ENCODE peak calls at places on chromosomes 3 and 15, in four cellular contexts. One of them, this sample, is unnamed.

GRCh38 chr3:59784164-59784563 is 734.3 kb upstream of the CFAP20DC start:
- DNase-seq in WERI-Rb-1: no peak
- DNase-seq in naive thymus-derived CD4-positive, alpha-beta T cell: no peak
- DNase-seq in NCI-H82: no peak
- DNase-seq in this sample: no peak

GRCh38 chr3:65945480-65945879 is 93.2 kb downstream of the MAGI1 start:
- DNase-seq in NCI-H82: no peak
- DNase-seq in naive thymus-derived CD4-positive, alpha-beta T cell: no peak
- DNase-seq in WERI-Rb-1: no peak
- DNase-seq in this sample: peak; percentile 47

GRCh38 chr3:174125267-174125844 is 727.8 kb downstream of the NLGN1 start:
- DNase-seq in naive thymus-derived CD4-positive, alpha-beta T cell: no peak
- DNase-seq in WERI-Rb-1: peak; percentile 32
- DNase-seq in NCI-H82: peak; percentile 90
- DNase-seq in this sample: peak; percentile 4

GRCh38 chr3:129384594-129385323 is 43.7 kb downstream of the EFCAB12 start:
- DNase-seq in WERI-Rb-1: no peak
- DNase-seq in naive thymus-derived CD4-positive, alpha-beta T cell: no peak
- DNase-seq in NCI-H82: peak; percentile 89
- DNase-seq in this sample: no peak

GRCh38 chr3:38555149-38555840 is 59.2 kb downstream of the EXOG start:
- DNase-seq in WERI-Rb-1: peak; percentile 1
- DNase-seq in naive thymus-derived CD4-positive, alpha-beta T cell: no peak
- DNase-seq in NCI-H82: no peak
- DNase-seq in this sample: no peak

GRCh38 chr3:126395846-126396513 is 1.3 kb downstream of the CFAP100 start:
- DNase-seq in NCI-H82: no peak
- DNase-seq in naive thymus-derived CD4-positive, alpha-beta T cell: no peak
- DNase-seq in WERI-Rb-1: no peak
- DNase-seq in this sample: no peak

GRCh38 chr3:184235381-184236032 is 6.1 kb downstream of the VWA5B2 start:
- DNase-seq in WERI-Rb-1: peak; percentile 64
- DNase-seq in naive thymus-derived CD4-positive, alpha-beta T cell: no peak
- DNase-seq in NCI-H82: peak; percentile 87
- DNase-seq in this sample: no peak

GRCh38 chr3:54891540-54891897 is 36.3 kb downstream of the LRTM1 start:
- DNase-seq in naive thymus-derived CD4-positive, alpha-beta T cell: no peak
- DNase-seq in NCI-H82: no peak
- DNase-seq in WERI-Rb-1: no peak
- DNase-seq in this sample: peak; percentile 96

GRCh38 chr15:100383302-100384107 is 41.7 kb upstream of the ADAMTS17 start:
- DNase-seq in naive thymus-derived CD4-positive, alpha-beta T cell: peak; percentile 25
- DNase-seq in NCI-H82: peak; percentile 17
- DNase-seq in WERI-Rb-1: peak; percentile 21
- DNase-seq in this sample: no peak

GRCh38 chr3:23202921-23203650 is at the start of gene UBE2E2:
- DNase-seq in naive thymus-derived CD4-positive, alpha-beta T cell: peak; percentile 76
- DNase-seq in WERI-Rb-1: peak; percentile 68
- DNase-seq in NCI-H82: peak; percentile 72
- DNase-seq in this sample: peak; percentile 32

GRCh38 chr3:122660575-122660974 is 20.1 kb upstream of the PARP14 start:
- DNase-seq in naive thymus-derived CD4-positive, alpha-beta T cell: no peak
- DNase-seq in NCI-H82: no peak
- DNase-seq in WERI-Rb-1: no peak
- DNase-seq in this sample: no peak

GRCh38 chr15:35777016-35777415 is 231.1 kb upstream of the DPH6 start:
- DNase-seq in naive thymus-derived CD4-positive, alpha-beta T cell: no peak
- DNase-seq in WERI-Rb-1: no peak
- DNase-seq in NCI-H82: peak; percentile 59
- DNase-seq in this sample: no peak

GRCh38 chr3:187684880-187685279 is 14.7 kb upstream of the SST start:
- DNase-seq in NCI-H82: no peak
- DNase-seq in naive thymus-derived CD4-positive, alpha-beta T cell: no peak
- DNase-seq in WERI-Rb-1: no peak
- DNase-seq in this sample: no peak

GRCh38 chr3:177195242-177195940 is 1.9 kb downstream of the TBL1XR1 start:
- DNase-seq in naive thymus-derived CD4-positive, alpha-beta T cell: peak; percentile 23
- DNase-seq in NCI-H82: peak; percentile 64
- DNase-seq in WERI-Rb-1: no peak
- DNase-seq in this sample: no peak

GRCh38 chr3:13727890-13728289 is 152.0 kb downstream of the WNT7A start:
- DNase-seq in WERI-Rb-1: no peak
- DNase-seq in NCI-H82: no peak
- DNase-seq in naive thymus-derived CD4-positive, alpha-beta T cell: no peak
- DNase-seq in this sample: no peak